ENCODE peak calls at places on chromosome 5, in five cellular contexts. S, M, R, J and K are unnamed samples.

GRCh38 chr5:122151640-122152039 is 22.3 kb downstream of the ZNF474 start:
- DNase-seq in S (no peak), M (no peak), R (no peak), J (no peak), K (no peak)

GRCh38 chr5:64285188-64286130 is 119.8 kb downstream of the RNF180 start:
- DNase-seq in S (no peak), M (no peak), R (no peak), J (no peak), K (no peak)

GRCh38 chr5:141517902-141518610 is 29.2 kb downstream of the PCDHGC5 start:
- DNase-seq in S (no peak), M (no peak), R (no peak), J (no peak), K (no peak)

GRCh38 chr5:5164158-5164557 is 24.0 kb downstream of the ADAMTS16 start:
- DNase-seq in S (no peak), M (no peak), R (no peak), J (no peak), K (no peak)

GRCh38 chr5:93588586-93589347 is 5.7 kb downstream of the NR2F1 start:
- DNase-seq in S (no peak), M (no peak), R (no peak), J (no peak), K (no peak)

GRCh38 chr5:20266068-20266467 is 278.1 kb upstream of the CDH18 start:
- DNase-seq in S (no peak), M (no peak), R (no peak), J (no peak), K (no peak)

GRCh38 chr5:134524826-134525686 is at the start of gene JADE2:
- DNase-seq in S (peak; percentile 91), M (no peak), R (peak; percentile 85), J (peak; percentile 28), K (no peak)

GRCh38 chr5:65120371-65120967 is 351.7 kb downstream of the CWC27 start:
- DNase-seq in S (no peak), M (no peak), R (no peak), J (no peak), K (no peak)

GRCh38 chr5:53362521-53362941 is 117.9 kb upstream of the FST start:
- DNase-seq in S (no peak), M (no peak), R (peak; percentile 60), J (no peak), K (no peak)

GRCh38 chr5:132768485-132768868 is 8.6 kb downstream of the SEPTIN8 start:
- DNase-seq in S (no peak), M (no peak), R (no peak), J (no peak), K (no peak)

GRCh38 chr5:137599479-137599878 is 100.4 kb upstream of the SPOCK1 start:
- DNase-seq in S (no peak), M (no peak), R (no peak), J (no peak), K (no peak)

GRCh38 chr5:87329114-87329513 is 61.4 kb downstream of the RASA1 start:
- DNase-seq in S (no peak), M (no peak), R (no peak), J (no peak), K (no peak)

GRCh38 chr5:36090033-36090432 is 23.4 kb upstream of the UGT3A2 start:
- DNase-seq in S (peak; percentile 63), M (no peak), R (no peak), J (no peak), K (peak; percentile 29)

GRCh38 chr5:143923634-143924265 is 111.8 kb downstream of the HMHB1 start:
- DNase-seq in S (no peak), M (no peak), R (no peak), J (no peak), K (no peak)

GRCh38 chr5:54661111-54661510 is 143.6 kb downstream of the SNX18 start:
- DNase-seq in S (no peak), M (no peak), R (no peak), J (no peak), K (no peak)

GRCh38 chr5:173618927-173619519 is 2.6 kb upstream of the BOD1 start:
- DNase-seq in S (peak; percentile 66), M (no peak), R (peak; percentile 56), J (peak; percentile 48), K (peak; percentile 37)

GRCh38 chr5:31149072-31149471 is 44.4 kb upstream of the CDH6 start:
- DNase-seq in S (peak; percentile 8), M (no peak), R (no peak), J (no peak), K (no peak)

GRCh38 chr5:139278540-139279274 is 14.8 kb upstream of the MATR3 start:
- DNase-seq in S (no peak), M (no peak), R (no peak), J (no peak), K (no peak)

GRCh38 chr5:173496129-173496882 is 120.1 kb downstream of the BOD1 start:
- DNase-seq in S (no peak), M (no peak), R (no peak), J (no peak), K (no peak)

GRCh38 chr5:1532384-1532783 is 8.6 kb upstream of the LPCAT1 start:
- DNase-seq in S (no peak), M (no peak), R (no peak), J (no peak), K (no peak)

GRCh38 chr5:57431816-57432215 is 50.8 kb downstream of the ACTBL2 start:
- DNase-seq in S (no peak), M (no peak), R (no peak), J (no peak), K (no peak)

GRCh38 chr5:60526336-60526875 is 173.6 kb downstream of the DEPDC1B start:
- DNase-seq in S (no peak), M (no peak), R (no peak), J (no peak), K (no peak)

GRCh38 chr5:145236966-145237365 is 598.2 kb downstream of the PRELID2 start:
- DNase-seq in S (no peak), M (no peak), R (no peak), J (no peak), K (no peak)

GRCh38 chr5:57834829-57835554 is 352.4 kb upstream of the ACTBL2 start:
- DNase-seq in S (no peak), M (no peak), R (no peak), J (no peak), K (no peak)

GRCh38 chr5:141651728-141652105 is 499 bp upstream of the FCHSD1 start:
- DNase-seq in S (no peak), M (no peak), R (no peak), J (no peak), K (no peak)

GRCh38 chr5:76607353-76607871 is 15.8 kb downstream of the F2RL2 start:
- DNase-seq in S (no peak), M (no peak), R (no peak), J (no peak), K (no peak)

GRCh38 chr5:168413596-168413995 is 72.7 kb upstream of the RARS1 start:
- DNase-seq in S (no peak), M (no peak), R (no peak), J (no peak), K (no peak)

GRCh38 chr5:32531885-32532520 is 53.4 kb upstream of the SUB1 start:
- DNase-seq in S (no peak), M (no peak), R (peak; percentile 25), J (no peak), K (no peak)

GRCh38 chr5:41707853-41708603 is 162.2 kb downstream of the OXCT1 start:
- DNase-seq in S (peak; percentile 26), M (no peak), R (no peak), J (no peak), K (peak; percentile 21)

GRCh38 chr5:102858808-102859207 is 103.7 kb downstream of the PAM start:
- DNase-seq in S (no peak), M (no peak), R (no peak), J (no peak), K (no peak)

GRCh38 chr5:91052977-91053732 is 330.0 kb downstream of the ARRDC3 start:
- DNase-seq in S (peak; percentile 64), M (no peak), R (no peak), J (no peak), K (no peak)

GRCh38 chr5:34894716-34895115 is 20.6 kb downstream of the RAD1 start:
- DNase-seq in S (no peak), M (no peak), R (no peak), J (no peak), K (no peak)

DNA sequence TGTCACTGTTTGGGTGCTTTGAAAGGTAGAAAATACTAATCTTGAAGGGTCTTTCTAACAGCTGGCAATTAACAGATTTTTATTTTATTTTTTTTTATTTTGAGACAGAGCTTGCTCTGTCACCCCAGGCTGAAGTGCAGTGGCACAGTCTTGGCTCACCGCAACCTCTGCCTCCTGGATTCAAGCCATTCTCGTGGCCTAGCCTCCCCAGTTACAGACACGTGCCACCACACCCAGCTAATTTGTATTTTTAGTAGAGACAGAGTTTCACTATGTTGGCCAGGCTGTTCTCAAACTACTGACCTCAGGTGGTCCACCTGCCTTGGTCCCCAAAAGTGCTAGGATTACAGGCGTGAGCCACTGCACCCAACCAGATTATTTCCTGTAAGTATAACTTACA is 12.8 kb upstream of the APC start:
- DNase-seq in S (no peak), M (no peak), R (no peak), J (no peak), K (no peak)
- TF ChIP-seq CTCF in S (no peak), M (no peak), R (no peak), J (no peak), K (no peak)

GRCh38 chr5:14144586-14145355 is 1.6 kb downstream of the TRIO start:
- DNase-seq in S (peak; percentile 67), M (peak; percentile 66), R (peak; percentile 66), J (peak; percentile 35), K (peak; percentile 52)
- TF ChIP-seq CTCF in S (no peak), M (peak; percentile 18), R (no peak), J (no peak), K (no peak)

DNA sequence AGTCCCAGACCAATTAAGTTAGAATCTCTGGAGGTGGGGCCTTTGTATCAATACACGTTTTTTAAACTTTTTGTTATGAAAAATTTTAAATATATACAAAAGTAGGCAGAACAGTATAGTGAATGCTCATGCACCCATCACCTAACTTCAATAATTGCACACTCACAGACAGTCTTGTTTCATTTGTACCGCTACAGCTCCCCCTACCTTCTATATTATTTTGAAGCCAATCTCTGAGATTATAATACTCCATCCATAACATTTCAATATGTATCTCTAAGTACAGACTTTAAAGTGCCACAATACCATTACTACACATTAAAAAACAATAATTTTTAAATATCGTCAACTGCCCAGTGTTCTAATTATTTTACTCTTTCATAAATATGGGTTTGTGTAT is 32.9 kb downstream of the ISL1 start:
- DNase-seq in S (peak; percentile 2), M (no peak), R (no peak), J (no peak), K (no peak)
- TF ChIP-seq CTCF in S (no peak), M (no peak), R (no peak), J (no peak), K (no peak)

DNA sequence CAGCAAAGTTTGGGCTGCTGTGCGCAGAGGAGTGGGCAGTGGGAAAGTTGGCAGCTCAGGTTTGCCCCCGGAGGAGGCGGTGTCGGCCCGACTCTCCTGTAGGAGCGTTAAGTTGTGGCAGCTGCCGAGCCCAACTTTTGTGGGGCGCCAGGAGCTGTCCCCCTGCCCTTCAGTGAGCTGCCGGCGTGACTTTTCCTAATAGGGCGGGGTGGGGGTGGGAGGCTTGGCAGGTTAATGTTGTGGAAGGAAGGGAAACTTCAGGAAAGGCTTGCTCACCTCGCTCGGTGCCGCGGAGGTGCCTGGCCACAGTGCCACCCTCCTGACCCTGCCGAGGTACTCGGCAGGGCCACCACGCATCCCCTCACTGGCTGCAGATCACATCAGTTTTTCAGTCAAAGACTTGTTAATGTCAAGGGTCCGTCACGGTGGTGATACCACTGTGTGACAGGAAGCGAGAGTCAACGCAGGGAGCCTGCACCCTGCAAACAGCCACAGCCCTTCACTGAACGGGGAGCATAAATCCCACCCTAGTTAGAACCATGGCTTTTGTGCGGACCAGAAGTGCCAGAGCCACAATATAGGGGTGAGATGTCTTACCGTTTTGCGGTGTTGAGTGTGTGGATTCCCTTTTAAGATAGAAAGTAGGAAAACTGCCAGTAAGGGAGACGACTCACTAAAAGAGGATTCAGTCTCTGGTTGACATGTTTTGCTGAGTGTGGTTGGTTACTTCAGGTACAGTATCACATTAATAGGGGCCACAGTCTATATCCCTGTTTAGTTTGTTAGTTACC is 746 bp downstream of the LNPEP start:
- DNase-seq in S (peak; percentile 74), M (peak; percentile 62), R (peak; percentile 56), J (peak; percentile 3), K (no peak)
- TF ChIP-seq CTCF in S (no peak), M (no peak), R (no peak), J (no peak), K (no peak)